ENCODE peak calls at places on chromosomes 1 and 21, in five cellular contexts. One of them, this sample, is unnamed.
A peak's percentile ranks its signal among the peaks of the same experiment; 100 is the strongest.

GRCh38 chr1:160539896-160540858 is 17.1 kb upstream of the SLAMF6 start:
- DNase-seq in type B pancreatic cell: no peak
- DNase-seq in GM20000: peak; percentile 79
- DNase-seq in brain microvascular endothelial cell: no peak
- DNase-seq in GM10248: peak; percentile 65
- DNase-seq in this sample: no peak

GRCh38 chr1:168842916-168843315 is 113.9 kb upstream of the DPT start:
- DNase-seq in type B pancreatic cell: no peak
- DNase-seq in GM20000: no peak
- DNase-seq in brain microvascular endothelial cell: no peak
- DNase-seq in GM10248: no peak
- DNase-seq in this sample: no peak

GRCh38 chr1:117605164-117605810 is 561 bp upstream of the TENT5C start:
- DNase-seq in type B pancreatic cell: no peak
- DNase-seq in GM20000: no peak
- DNase-seq in brain microvascular endothelial cell: peak; percentile 9
- DNase-seq in GM10248: no peak
- DNase-seq in this sample: peak; percentile 80

GRCh38 chr21:45250914-45251634 is 36.6 kb downstream of the POFUT2 start:
- DNase-seq in type B pancreatic cell: no peak
- DNase-seq in GM20000: no peak
- DNase-seq in brain microvascular endothelial cell: no peak
- DNase-seq in GM10248: no peak
- DNase-seq in this sample: no peak

GRCh38 chr1:205534444-205534985 is 30.0 kb downstream of the CDK18 start:
- DNase-seq in type B pancreatic cell: no peak
- DNase-seq in GM20000: no peak
- DNase-seq in brain microvascular endothelial cell: no peak
- DNase-seq in GM10248: no peak
- DNase-seq in this sample: peak; percentile 57

GRCh38 chr21:24939288-24939687 is 668.0 kb downstream of the MRPL39 start:
- DNase-seq in type B pancreatic cell: no peak
- DNase-seq in GM20000: no peak
- DNase-seq in brain microvascular endothelial cell: no peak
- DNase-seq in GM10248: no peak
- DNase-seq in this sample: no peak

GRCh38 chr1:9388628-9389184 is 96.0 kb downstream of the SPSB1 start:
- DNase-seq in type B pancreatic cell: no peak
- DNase-seq in GM20000: no peak
- DNase-seq in brain microvascular endothelial cell: no peak
- DNase-seq in GM10248: no peak
- DNase-seq in this sample: peak; percentile 85

GRCh38 chr1:24283326-24284155 is 35.6 kb upstream of the GRHL3 start:
- DNase-seq in type B pancreatic cell: no peak
- DNase-seq in GM20000: no peak
- DNase-seq in brain microvascular endothelial cell: peak; percentile 70
- DNase-seq in GM10248: no peak
- DNase-seq in this sample: no peak

GRCh38 chr1:57889686-57890360 is 466.0 kb upstream of the DAB1 start:
- DNase-seq in type B pancreatic cell: no peak
- DNase-seq in GM20000: no peak
- DNase-seq in brain microvascular endothelial cell: peak; percentile 4
- DNase-seq in GM10248: no peak
- DNase-seq in this sample: no peak

GRCh38 chr1:59678809-59679228 is 135.9 kb upstream of the HOOK1 start:
- DNase-seq in type B pancreatic cell: no peak
- DNase-seq in GM20000: no peak
- DNase-seq in brain microvascular endothelial cell: peak; percentile 99
- DNase-seq in GM10248: no peak
- DNase-seq in this sample: no peak

GRCh38 chr1:214549604-214550338 is 1.6 kb downstream of the PTPN14 start:
- DNase-seq in type B pancreatic cell: no peak
- DNase-seq in GM20000: no peak
- DNase-seq in brain microvascular endothelial cell: peak; percentile 40
- DNase-seq in GM10248: no peak
- DNase-seq in this sample: no peak

GRCh38 chr1:190102757-190103326 is 374.8 kb downstream of the BRINP3 start:
- DNase-seq in type B pancreatic cell: no peak
- DNase-seq in GM20000: no peak
- DNase-seq in brain microvascular endothelial cell: no peak
- DNase-seq in GM10248: no peak
- DNase-seq in this sample: no peak

GRCh38 chr1:157135070-157135469 is 3.1 kb downstream of the ETV3 start:
- DNase-seq in type B pancreatic cell: no peak
- DNase-seq in GM20000: no peak
- DNase-seq in brain microvascular endothelial cell: no peak
- DNase-seq in GM10248: no peak
- DNase-seq in this sample: no peak

GRCh38 chr1:23664837-23665795 is 26.5 kb upstream of the RPL11 start:
- DNase-seq in type B pancreatic cell: no peak
- DNase-seq in GM20000: no peak
- DNase-seq in brain microvascular endothelial cell: peak; percentile 5
- DNase-seq in GM10248: peak; percentile 45
- DNase-seq in this sample: no peak

GRCh38 chr21:28018741-28019669 is 973.7 kb downstream of the LTN1 start:
- DNase-seq in type B pancreatic cell: no peak
- DNase-seq in GM20000: peak; percentile 2
- DNase-seq in brain microvascular endothelial cell: no peak
- DNase-seq in GM10248: no peak
- DNase-seq in this sample: no peak

GRCh38 chr1:156114101-156114918 is at the start of gene LMNA:
- DNase-seq in type B pancreatic cell: no peak
- DNase-seq in GM20000: peak; percentile 86
- DNase-seq in brain microvascular endothelial cell: peak; percentile 89
- DNase-seq in GM10248: peak; percentile 83
- DNase-seq in this sample: peak; percentile 99
- TF ChIP-seq CTCF in type B pancreatic cell: no peak
- TF ChIP-seq CTCF in GM20000: no peak
- TF ChIP-seq CTCF in brain microvascular endothelial cell: no peak
- TF ChIP-seq CTCF in GM10248: no peak
- TF ChIP-seq CTCF in this sample: no peak

DNA sequence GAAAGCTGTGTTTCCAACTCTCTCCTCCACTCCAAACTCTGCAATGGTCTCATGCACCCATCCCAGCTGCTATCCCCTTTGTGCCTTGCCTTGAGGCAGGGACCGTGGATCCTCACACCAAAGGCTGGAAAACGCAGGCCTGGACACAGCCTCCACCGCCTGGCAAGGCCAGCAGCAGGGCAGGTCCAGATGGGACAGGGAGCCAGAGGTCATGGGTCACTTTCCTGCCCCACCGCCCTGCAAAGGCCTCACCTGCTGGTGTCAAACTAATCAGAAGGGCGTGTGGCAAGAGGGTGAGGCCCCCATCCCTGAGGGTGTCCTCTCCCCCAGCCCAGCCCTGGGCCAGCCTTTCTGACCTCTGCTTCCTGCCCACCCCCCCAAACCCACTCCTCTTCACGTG is 106.3 kb downstream of the PAX7 start:
- DNase-seq in type B pancreatic cell: no peak
- DNase-seq in GM20000: no peak
- DNase-seq in brain microvascular endothelial cell: no peak
- DNase-seq in GM10248: no peak
- DNase-seq in this sample: no peak
- TF ChIP-seq CTCF in type B pancreatic cell: no peak
- TF ChIP-seq CTCF in GM20000: no peak
- TF ChIP-seq CTCF in brain microvascular endothelial cell: no peak
- TF ChIP-seq CTCF in GM10248: no peak
- TF ChIP-seq CTCF in this sample: no peak

GRCh38 chr1:158942490-158942889 is 11.1 kb downstream of the PYHIN1 start:
- DNase-seq in type B pancreatic cell: no peak
- DNase-seq in GM20000: no peak
- DNase-seq in brain microvascular endothelial cell: no peak
- DNase-seq in GM10248: no peak
- DNase-seq in this sample: no peak

GRCh38 chr1:158941317-158941716 is 10.0 kb downstream of the PYHIN1 start:
- DNase-seq in type B pancreatic cell: no peak
- DNase-seq in GM20000: no peak
- DNase-seq in brain microvascular endothelial cell: no peak
- DNase-seq in GM10248: no peak
- DNase-seq in this sample: no peak

GRCh38 chr1:158943059-158943458 is 11.7 kb downstream of the PYHIN1 start:
- DNase-seq in type B pancreatic cell: no peak
- DNase-seq in GM20000: no peak
- DNase-seq in brain microvascular endothelial cell: no peak
- DNase-seq in GM10248: no peak
- DNase-seq in this sample: no peak

GRCh38 chr1:158933621-158934020 is 2.3 kb downstream of the PYHIN1 start:
- DNase-seq in type B pancreatic cell: no peak
- DNase-seq in GM20000: peak; percentile 56
- DNase-seq in brain microvascular endothelial cell: no peak
- DNase-seq in GM10248: peak; percentile 49
- DNase-seq in this sample: no peak

GRCh38 chr1:158939180-158939579 is 7.8 kb downstream of the PYHIN1 start:
- DNase-seq in type B pancreatic cell: no peak
- DNase-seq in GM20000: no peak
- DNase-seq in brain microvascular endothelial cell: no peak
- DNase-seq in GM10248: no peak
- DNase-seq in this sample: no peak
- TF ChIP-seq CTCF in type B pancreatic cell: no peak
- TF ChIP-seq CTCF in GM20000: no peak
- TF ChIP-seq CTCF in brain microvascular endothelial cell: no peak
- TF ChIP-seq CTCF in GM10248: no peak
- TF ChIP-seq CTCF in this sample: no peak

DNA sequence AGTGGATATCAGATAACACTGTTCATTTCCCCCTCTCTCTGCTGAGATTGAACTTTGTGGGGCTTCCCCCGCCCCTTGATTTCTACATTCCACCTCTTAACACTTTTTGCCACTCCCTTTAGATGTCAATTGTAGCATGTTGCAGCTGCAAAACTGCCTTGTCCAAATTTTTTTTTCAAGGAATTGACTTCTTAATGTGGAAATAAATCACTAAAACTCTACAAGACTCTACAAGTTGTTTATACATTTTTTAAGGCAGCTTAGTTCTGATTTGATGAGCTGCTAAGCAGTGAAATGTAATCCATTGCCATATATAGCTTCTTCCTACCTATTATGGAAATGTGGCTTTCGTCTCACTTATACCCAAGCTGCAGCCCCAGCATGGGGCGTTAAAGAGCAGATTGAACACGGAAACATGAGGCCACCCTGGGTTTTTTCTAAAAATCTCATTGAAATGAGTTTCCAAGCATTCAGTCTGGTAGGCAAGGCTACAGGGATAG is 132.2 kb downstream of the SYT2 start:
- DNase-seq in type B pancreatic cell: no peak
- DNase-seq in GM20000: no peak
- DNase-seq in brain microvascular endothelial cell: no peak
- DNase-seq in GM10248: no peak
- DNase-seq in this sample: no peak
- TF ChIP-seq CTCF in type B pancreatic cell: no peak
- TF ChIP-seq CTCF in GM20000: no peak
- TF ChIP-seq CTCF in brain microvascular endothelial cell: no peak
- TF ChIP-seq CTCF in GM10248: no peak
- TF ChIP-seq CTCF in this sample: no peak

GRCh38 chr1:106254748-106255147 is 801.7 kb upstream of the PRMT6 start:
- DNase-seq in type B pancreatic cell: no peak
- DNase-seq in GM20000: no peak
- DNase-seq in brain microvascular endothelial cell: no peak
- DNase-seq in GM10248: no peak
- DNase-seq in this sample: no peak

GRCh38 chr1:106249810-106250209 is 806.7 kb upstream of the PRMT6 start:
- DNase-seq in type B pancreatic cell: no peak
- DNase-seq in GM20000: no peak
- DNase-seq in brain microvascular endothelial cell: no peak
- DNase-seq in GM10248: no peak
- DNase-seq in this sample: no peak

DNA sequence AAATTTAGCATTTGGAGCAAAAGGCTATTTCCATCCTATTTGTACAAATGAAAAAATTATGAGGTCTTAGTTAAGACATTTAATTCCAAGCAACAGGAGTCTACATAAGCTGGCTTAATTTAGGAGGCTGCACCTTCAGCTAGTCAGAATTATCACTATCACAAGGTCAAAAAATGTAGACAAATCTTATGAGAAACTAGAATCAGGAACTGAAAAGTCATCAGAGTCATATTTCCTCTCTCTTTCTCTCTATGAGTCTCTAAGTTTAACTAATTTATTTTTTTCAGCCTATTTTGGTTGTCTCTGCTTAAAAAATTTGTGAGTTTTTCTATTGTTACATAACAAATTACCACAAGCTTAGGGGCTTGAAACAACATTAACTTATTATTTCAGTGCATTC is 807.1 kb upstream of the PRMT6 start:
- DNase-seq in type B pancreatic cell: no peak
- DNase-seq in GM20000: no peak
- DNase-seq in brain microvascular endothelial cell: no peak
- DNase-seq in GM10248: no peak
- DNase-seq in this sample: no peak
- TF ChIP-seq CTCF in type B pancreatic cell: no peak
- TF ChIP-seq CTCF in GM20000: no peak
- TF ChIP-seq CTCF in brain microvascular endothelial cell: no peak
- TF ChIP-seq CTCF in GM10248: no peak
- TF ChIP-seq CTCF in this sample: no peak